ENCODE peak calls at places on chromosomes 7 and 10, in seven cellular contexts. P is PC-9, X is psoas muscle, V is transverse colon, U is Peyer's patch, C is kidney, R is ovary. K is an unnamed sample. For H3K4me1, the result is how much of the 10 kb centered on the place peaks cover.

GRCh38 chr7:24851791-24852190 is 94.5 kb upstream of the GSDME start:
- DNase-seq in P (peak), X (no peak), V (no peak), U (no peak), C (no peak), R (no peak), K (no peak)

GRCh38 chr7:92010215-92010614 is 69.6 kb downstream of the AKAP9 start:
- DNase-seq in P (no peak), X (no peak), V (no peak), U (no peak), C (no peak), R (no peak), K (no peak)

GRCh38 chr7:142788303-142789286 is 17.8 kb downstream of the PRSS2 start:
- DNase-seq in P (no peak), X (no peak), V (no peak), U (no peak), C (no peak), R (no peak), K (no peak)

GRCh38 chr10:92149261-92149660 is 141.6 kb downstream of the CPEB3 start:
- DNase-seq in P (no peak), X (no peak), V (no peak), U (no peak), C (no peak), R (no peak), K (no peak)

GRCh38 chr7:151000886-151001495 is 10.2 kb downstream of the NOS3 start:
- DNase-seq in P (no peak), X (no peak), V (no peak), U (no peak), C (peak), R (no peak), K (no peak)

GRCh38 chr10:15244635-15245197 is 76.2 kb upstream of the NMT2 start:
- DNase-seq in P (no peak), X (no peak), V (no peak), U (no peak), C (no peak), R (no peak), K (no peak)

GRCh38 chr10:78134919-78135318 is 101.3 kb downstream of the RPS24 start:
- DNase-seq in P (peak), X (no peak), V (no peak), U (no peak), C (no peak), R (no peak), K (no peak)

GRCh38 chr7:75979361-75980125 is 14.9 kb downstream of the TMEM120A start:
- DNase-seq in P (no peak), X (peak), V (no peak), U (no peak), C (peak), R (peak), K (peak)

GRCh38 chr10:79310217-79310865 is 36.9 kb upstream of the PPIF start:
- DNase-seq in P (no peak), X (no peak), V (no peak), U (no peak), C (peak), R (no peak), K (no peak)

GRCh38 chr7:81709836-81710235 is 60.0 kb downstream of the HGF start:
- DNase-seq in P (no peak), X (no peak), V (no peak), U (no peak), C (no peak), R (no peak), K (no peak)

GRCh38 chr10:79063071-79063491 is 5.7 kb upstream of the ZMIZ1 start:
- DNase-seq in P (no peak), X (peak), V (peak), U (no peak), C (peak), R (peak), K (peak)

GRCh38 chr7:156610601-156611000 is 30.0 kb upstream of the RNF32 start:
- DNase-seq in P (no peak), X (no peak), V (no peak), U (no peak), C (no peak), R (no peak), K (no peak)

GRCh38 chr7:22627136-22627535 is 99.9 kb upstream of the IL6 start:
- DNase-seq in P (no peak), X (no peak), V (no peak), U (no peak), C (no peak), R (no peak), K (no peak)

GRCh38 chr7:87877641-87878040 is 1.3 kb downstream of the DBF4 start:
- DNase-seq in P (no peak), X (no peak), V (no peak), U (no peak), C (no peak), R (no peak), K (no peak)

GRCh38 chr10:112446055-112446854 is 459 bp downstream of the ZDHHC6 start:
- DNase-seq in P (no peak), X (no peak), V (peak), U (no peak), C (peak), R (no peak), K (peak)

GRCh38 chr10:87973635-87974034 is 110.2 kb downstream of the PTEN start:
- DNase-seq in P (no peak), X (no peak), V (no peak), U (no peak), C (no peak), R (no peak), K (no peak)

GRCh38 chr7:19009241-19009935 is 108.0 kb downstream of the TWIST1 start:
- DNase-seq in P (no peak), X (no peak), V (no peak), U (no peak), C (no peak), R (no peak), K (no peak)

GRCh38 chr10:117391436-117392205 is 16.4 kb upstream of the PDZD8 start:
- DNase-seq in P (no peak), X (peak), V (no peak), U (no peak), C (no peak), R (no peak), K (no peak)

GRCh38 chr10:61612451-61612850 is 50.3 kb upstream of the CABCOCO1 start:
- DNase-seq in P (no peak), X (no peak), V (no peak), U (no peak), C (no peak), R (no peak), K (no peak)

GRCh38 chr10:123144697-123145541 is 3.0 kb upstream of the HMX2 start:
- DNase-seq in P (no peak), X (no peak), V (no peak), U (no peak), C (no peak), R (no peak), K (no peak)

GRCh38 chr10:100983868-100984669 is 3.2 kb downstream of the MRPL43 start:
- DNase-seq in P (no peak), X (peak), V (no peak), U (no peak), C (peak), R (peak), K (no peak)

GRCh38 chr7:107940951-107941350 is 50.0 kb downstream of the DLD start:
- DNase-seq in P (no peak), X (no peak), V (no peak), U (no peak), C (no peak), R (no peak), K (no peak)

GRCh38 chr7:107937514-107937913 is 46.5 kb downstream of the DLD start:
- DNase-seq in P (no peak), X (no peak), V (no peak), U (no peak), C (no peak), R (no peak), K (no peak)

GRCh38 chr7:107939472-107940145 is 48.6 kb downstream of the DLD start:
- DNase-seq in P (no peak), X (peak), V (no peak), U (no peak), C (peak), R (peak), K (no peak)

GRCh38 chr7:107940146-107940489 is 49.1 kb downstream of the DLD start:
- DNase-seq in P (no peak), X (no peak), V (no peak), U (no peak), C (no peak), R (no peak), K (no peak)

GRCh38 chr7:107938448-107939250 is 47.7 kb downstream of the DLD start:
- DNase-seq in P (no peak), X (no peak), V (no peak), U (no peak), C (no peak), R (peak), K (no peak)
- H3K4me1 ChIP-seq in P (under half), X (under half), V (under half), U (under half), C (under half), R (under half), K (under half)

GRCh38 chr7:34096135-34096775 is 190.9 kb downstream of the BMPER start:
- DNase-seq in P (no peak), X (peak), V (peak), U (no peak), C (peak), R (peak), K (peak)

GRCh38 chr7:34096777-34097176 is 191.4 kb downstream of the BMPER start:
- DNase-seq in P (no peak), X (no peak), V (no peak), U (no peak), C (no peak), R (no peak), K (no peak)

GRCh38 chr7:34091330-34091917 is 186.1 kb downstream of the BMPER start:
- DNase-seq in P (no peak), X (no peak), V (peak), U (no peak), C (no peak), R (no peak), K (peak)

GRCh38 chr7:34090796-34091195 is 185.5 kb downstream of the BMPER start:
- DNase-seq in P (no peak), X (no peak), V (no peak), U (no peak), C (no peak), R (no peak), K (no peak)

DNA sequence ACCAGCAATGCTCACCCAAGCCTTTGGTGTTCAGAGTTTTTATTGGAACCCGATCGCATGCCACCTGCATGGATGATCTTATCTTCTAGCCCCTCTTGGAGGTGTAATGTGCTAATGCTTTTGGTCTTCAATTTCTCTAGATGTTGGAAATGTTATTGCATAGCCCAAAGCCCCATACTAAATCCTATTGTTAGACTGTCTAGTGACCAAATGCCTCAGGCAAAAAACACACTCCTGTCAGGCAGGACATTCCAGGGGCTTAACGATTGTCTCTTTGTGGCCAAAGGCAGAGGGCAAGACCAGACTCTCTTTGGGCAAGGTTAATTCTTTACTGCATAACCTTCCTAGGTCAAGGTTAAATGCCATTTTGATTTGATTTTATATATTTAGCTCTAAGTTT is 187.9 kb downstream of the BMPER start:
- DNase-seq in P (no peak), X (no peak), V (no peak), U (no peak), C (no peak), R (no peak), K (no peak)
- TF ChIP-seq CTCF in P (no peak), X (no peak), V (no peak), U (no peak), C (no peak), R (no peak), K (no peak)

GRCh38 chr10:27663611-27664010 is 82.0 kb downstream of the MKX start:
- DNase-seq in P (no peak), X (no peak), V (no peak), U (no peak), C (no peak), R (no peak), K (no peak)

GRCh38 chr10:27660705-27661104 is 84.9 kb downstream of the MKX start:
- DNase-seq in P (no peak), X (no peak), V (no peak), U (no peak), C (no peak), R (no peak), K (no peak)

GRCh38 chr10:27660268-27660667 is 85.4 kb downstream of the MKX start:
- DNase-seq in P (no peak), X (no peak), V (no peak), U (no peak), C (no peak), R (no peak), K (no peak)

GRCh38 chr10:27661511-27662286 is 83.9 kb downstream of the MKX start:
- DNase-seq in P (no peak), X (no peak), V (no peak), U (no peak), C (no peak), R (no peak), K (no peak)

DNA sequence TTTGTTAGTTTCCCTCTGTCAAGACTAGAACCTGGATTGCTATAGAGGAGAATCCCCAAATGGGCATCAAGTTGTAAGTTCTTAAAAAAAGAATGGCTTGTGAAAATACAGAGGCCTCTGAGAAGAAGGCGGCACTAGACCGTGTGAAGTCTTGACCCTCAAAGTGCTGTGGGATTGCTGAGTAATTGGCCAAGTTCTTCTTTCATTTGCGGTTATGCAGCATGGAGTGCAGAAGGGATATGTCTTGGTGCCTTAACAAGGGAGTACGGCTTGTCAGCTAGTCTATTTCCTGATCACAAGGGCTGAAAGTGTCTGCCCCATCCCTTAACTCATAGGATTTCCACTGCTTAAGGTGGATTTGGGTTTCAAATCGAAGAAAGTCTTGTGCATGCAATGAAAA is 81.2 kb downstream of the MKX start:
- DNase-seq in P (no peak), X (no peak), V (no peak), U (no peak), C (no peak), R (no peak), K (no peak)
- H3K4me1 ChIP-seq in P (under half), X (under half), V (under half), U (under half), C (under half), R (under half), K (under half)

DNA sequence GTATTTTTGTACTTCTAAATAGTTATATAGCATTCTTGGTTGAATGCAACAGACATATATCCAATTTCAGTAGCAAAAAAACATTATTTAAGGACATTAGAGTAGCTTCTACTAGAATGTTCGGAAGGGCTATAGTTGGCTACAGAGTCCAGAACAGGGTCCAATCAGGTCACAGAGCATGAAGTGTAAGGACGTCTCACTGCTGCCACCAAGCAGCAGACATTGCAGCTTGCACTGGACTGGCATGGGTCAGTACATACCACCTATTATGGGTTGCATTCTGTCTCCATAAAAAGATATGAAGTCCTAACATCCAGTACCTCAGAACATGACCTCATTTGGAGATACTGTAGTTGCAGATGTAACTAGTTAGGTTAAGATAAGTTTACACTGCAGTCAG is 87.3 kb downstream of the LHFPL3 start:
- DNase-seq in P (no peak), X (no peak), V (no peak), U (no peak), C (no peak), R (no peak), K (no peak)
- TF ChIP-seq CTCF in P (no peak), X (no peak), V (no peak), U (no peak), C (no peak), R (no peak), K (no peak)

GRCh38 chr10:83648184-83648583 is 491.1 kb upstream of the GHITM start:
- DNase-seq in P (no peak), X (no peak), V (no peak), U (no peak), C (no peak), R (no peak), K (no peak)

DNA sequence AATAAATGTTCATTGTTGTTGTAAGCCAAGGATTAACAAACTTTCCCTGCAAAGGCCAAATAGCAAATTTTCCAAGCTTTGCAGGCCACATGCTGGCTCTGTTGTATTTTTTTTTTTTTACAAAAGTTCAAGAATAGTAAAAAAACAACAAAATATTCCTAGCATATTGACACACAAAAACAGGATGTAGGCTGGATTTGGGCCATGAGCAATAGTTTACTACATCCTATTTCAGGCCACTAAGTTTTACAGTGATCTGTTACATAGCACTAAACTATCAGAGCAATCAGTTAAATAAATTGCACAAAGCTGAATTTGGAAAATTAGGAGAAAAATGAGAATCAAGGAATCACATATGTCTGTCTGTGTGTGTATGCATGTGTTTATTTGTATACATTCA is 491.8 kb upstream of the GHITM start:
- DNase-seq in P (no peak), X (no peak), V (no peak), U (no peak), C (no peak), R (no peak), K (no peak)
- H3K4me1 ChIP-seq in P (under half), X (under half), V (under half), U (under half), C (under half), R (under half), K (under half)

GRCh38 chr7:117386125-117386709 is 41.1 kb downstream of the ASZ1 start:
- DNase-seq in P (no peak), X (no peak), V (no peak), U (no peak), C (no peak), R (no peak), K (no peak)

GRCh38 chr7:117383826-117384225 is 43.5 kb downstream of the ASZ1 start:
- DNase-seq in P (no peak), X (no peak), V (no peak), U (no peak), C (no peak), R (no peak), K (no peak)

GRCh38 chr7:117384693-117385092 is 42.6 kb downstream of the ASZ1 start:
- DNase-seq in P (no peak), X (no peak), V (no peak), U (no peak), C (no peak), R (no peak), K (no peak)

GRCh38 chr7:117385340-117386124 is 41.8 kb downstream of the ASZ1 start:
- DNase-seq in P (no peak), X (no peak), V (no peak), U (no peak), C (no peak), R (no peak), K (no peak)

DNA sequence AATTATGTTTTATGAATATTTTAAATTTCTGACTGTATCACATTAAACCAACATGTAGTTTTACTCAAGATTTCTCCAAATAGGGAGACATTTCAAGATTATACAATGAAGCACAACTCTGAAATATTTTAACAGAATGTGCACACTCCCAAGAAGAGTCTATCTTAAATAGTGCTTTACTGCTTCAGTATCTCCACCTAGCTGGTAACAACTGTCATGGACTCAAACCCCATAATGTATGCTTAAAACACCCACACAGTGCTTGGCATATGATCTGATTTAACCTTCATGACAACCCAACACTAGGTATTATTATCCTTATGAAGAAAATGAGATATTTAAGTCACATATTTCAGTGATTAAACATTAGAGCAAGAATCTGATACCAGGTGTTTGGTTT is 45.9 kb downstream of the ASZ1 start:
- DNase-seq in P (no peak), X (no peak), V (no peak), U (no peak), C (no peak), R (no peak), K (no peak)
- TF ChIP-seq CTCF in P (no peak), X (no peak), V (no peak), U (no peak), C (no peak), R (no peak), K (no peak)

DNA sequence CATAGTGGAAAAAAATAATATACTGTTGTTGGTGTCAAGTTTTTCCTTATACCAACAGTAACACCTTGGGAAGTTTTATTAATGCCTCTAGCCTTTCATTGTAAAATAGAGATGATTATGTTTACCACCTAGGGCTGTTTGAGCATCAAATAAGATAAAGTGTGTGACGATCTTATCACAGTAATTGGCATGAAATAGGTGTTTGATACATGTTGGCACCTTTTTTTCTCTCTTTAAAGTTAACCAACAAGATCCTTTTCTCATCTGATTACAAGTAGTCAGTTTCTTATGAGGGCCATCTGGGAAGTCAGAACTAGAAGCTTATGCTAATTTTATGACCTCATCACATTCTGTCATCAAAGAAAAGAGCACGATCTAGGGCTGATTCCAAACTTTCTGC is 669.5 kb downstream of the CCSER2 start:
- DNase-seq in P (no peak), X (no peak), V (no peak), U (no peak), C (no peak), R (no peak), K (no peak)
- H3K4me1 ChIP-seq in P (under half), X (under half), V (under half), U (under half), C (under half), R (under half), K (under half)

GRCh38 chr7:33421384-33421783 is 292.0 kb downstream of the BBS9 start:
- DNase-seq in P (no peak), X (no peak), V (no peak), U (no peak), C (no peak), R (no peak), K (no peak)

GRCh38 chr7:33425385-33425784 is 296.0 kb downstream of the BBS9 start:
- DNase-seq in P (no peak), X (no peak), V (no peak), U (no peak), C (no peak), R (no peak), K (no peak)

GRCh38 chr7:33422825-33423645 is 293.7 kb downstream of the BBS9 start:
- DNase-seq in P (no peak), X (no peak), V (no peak), U (no peak), C (no peak), R (no peak), K (no peak)

GRCh38 chr7:33420311-33420710 is 290.9 kb downstream of the BBS9 start:
- DNase-seq in P (no peak), X (no peak), V (no peak), U (no peak), C (no peak), R (no peak), K (no peak)

GRCh38 chr7:33423646-33424020 is 294.3 kb downstream of the BBS9 start:
- DNase-seq in P (no peak), X (no peak), V (no peak), U (no peak), C (no peak), R (no peak), K (peak)
- TF ChIP-seq CTCF in P (peak), X (peak), V (peak), U (peak), C (no peak), R (no peak), K (no peak)

GRCh38 chr7:5630670-5631069 is 150.8 kb downstream of the RNF216 start:
- DNase-seq in P (no peak), X (peak), V (no peak), U (no peak), C (no peak), R (no peak), K (no peak)
- H3K4me1 ChIP-seq in P (under half), X (under half), V (under half), U (under half), C (under half), R (under half), K (under half)